ENCODE peak calls at places on chromosome 13, in seven cellular contexts. J is pancreas; U is colonic mucosa; O is CD8-positive, alpha-beta T cell; D is fibroblast of lung; X is sigmoid colon; G is GM06990. C is an unnamed sample.

GRCh38 chr13:28267495-28267894 is 129.2 kb downstream of the PAN3 start:
- DNase-seq in X (no peak), G (no peak), D (no peak), U (no peak), O (no peak), J (no peak), C (no peak)

GRCh38 chr13:68173111-68173510 is 943.0 kb upstream of the PCDH9 start:
- DNase-seq in U (no peak), G (no peak), D (no peak), O (no peak), X (no peak), J (no peak), C (no peak)

GRCh38 chr13:104106705-104107393 is 1040.6 kb upstream of the SLC10A2 start:
- DNase-seq in X (no peak), G (no peak), D (no peak), J (no peak), U (no peak), O (no peak), C (no peak)

GRCh38 chr13:113990321-113990837 is 16.5 kb upstream of the C13orf46 start:
- DNase-seq in U (no peak), O (no peak), D (no peak), X (peak; percentile 48), G (no peak), J (no peak), C (no peak)

GRCh38 chr13:57633950-57634828 is 2.6 kb downstream of the PCDH17 start:
- DNase-seq in X (peak; percentile 61), O (no peak), D (no peak), J (peak; percentile 15), G (no peak), U (no peak), C (no peak)

GRCh38 chr13:114315074-114315785 is 927 bp downstream of the CHAMP1 start:
- DNase-seq in J (no peak), D (no peak), G (no peak), U (peak; percentile 8), X (no peak), O (no peak), C (no peak)

GRCh38 chr13:50228527-50228926 is 213.3 kb downstream of the KCNRG start:
- DNase-seq in O (no peak), U (no peak), D (no peak), J (no peak), G (no peak), X (no peak), C (no peak)

GRCh38 chr13:83568019-83568418 is 314.3 kb downstream of the SLITRK1 start:
- DNase-seq in J (no peak), D (no peak), O (no peak), G (no peak), X (no peak), U (no peak), C (no peak)

GRCh38 chr13:91078093-91078679 is 269.3 kb upstream of the MIR17HG start:
- DNase-seq in D (peak; percentile 29), G (peak; percentile 6), J (no peak), O (no peak), X (no peak), U (no peak), C (no peak)

GRCh38 chr13:75533866-75534265 is 3.8 kb downstream of the COMMD6 start:
- DNase-seq in D (no peak), U (no peak), X (no peak), O (no peak), G (no peak), J (no peak), C (no peak)

GRCh38 chr13:79190932-79191331 is 215.1 kb downstream of the RBM26 start:
- DNase-seq in U (no peak), O (no peak), X (no peak), J (no peak), G (peak; percentile 37), D (no peak), C (no peak)

GRCh38 chr13:54913668-54914067 is 1885.1 kb downstream of the OLFM4 start:
- DNase-seq in G (no peak), D (no peak), O (no peak), X (no peak), J (no peak), U (no peak), C (no peak)

GRCh38 chr13:98364648-98365047 is 187.6 kb upstream of the RNF113B start:
- DNase-seq in J (no peak), D (no peak), G (no peak), O (no peak), U (no peak), X (no peak), C (no peak)

GRCh38 chr13:23610187-23610576 is 40.0 kb downstream of the TNFRSF19 start:
- DNase-seq in O (no peak), G (peak; percentile 36), X (no peak), U (no peak), D (peak; percentile 51), J (no peak), C (no peak)

GRCh38 chr13:102323505-102323904 is 78.3 kb downstream of the FGF14 start:
- DNase-seq in U (no peak), X (no peak), D (no peak), O (no peak), G (no peak), J (no peak), C (no peak)

GRCh38 chr13:46495647-46496046 is 57.3 kb upstream of the LRCH1 start:
- DNase-seq in G (no peak), X (no peak), U (no peak), J (no peak), D (no peak), O (no peak), C (no peak)

GRCh38 chr13:52933547-52934167 is 85.2 kb upstream of the PCDH8 start:
- DNase-seq in X (no peak), G (no peak), D (no peak), O (no peak), U (no peak), J (no peak), C (no peak)

GRCh38 chr13:31029129-31029528 is 96.7 kb downstream of the TEX26 start:
- DNase-seq in J (no peak), O (no peak), X (no peak), U (no peak), G (no peak), D (no peak), C (no peak)

GRCh38 chr13:43072394-43072793 is 49.0 kb downstream of the DNAJC15 start:
- DNase-seq in J (no peak), O (no peak), X (peak; percentile 73), G (no peak), U (no peak), D (peak; percentile 51), C (no peak)

GRCh38 chr13:113044431-113045114 is 61.0 kb upstream of the F7 start:
- DNase-seq in D (no peak), X (no peak), U (no peak), G (no peak), O (no peak), J (no peak), C (no peak)

DNA sequence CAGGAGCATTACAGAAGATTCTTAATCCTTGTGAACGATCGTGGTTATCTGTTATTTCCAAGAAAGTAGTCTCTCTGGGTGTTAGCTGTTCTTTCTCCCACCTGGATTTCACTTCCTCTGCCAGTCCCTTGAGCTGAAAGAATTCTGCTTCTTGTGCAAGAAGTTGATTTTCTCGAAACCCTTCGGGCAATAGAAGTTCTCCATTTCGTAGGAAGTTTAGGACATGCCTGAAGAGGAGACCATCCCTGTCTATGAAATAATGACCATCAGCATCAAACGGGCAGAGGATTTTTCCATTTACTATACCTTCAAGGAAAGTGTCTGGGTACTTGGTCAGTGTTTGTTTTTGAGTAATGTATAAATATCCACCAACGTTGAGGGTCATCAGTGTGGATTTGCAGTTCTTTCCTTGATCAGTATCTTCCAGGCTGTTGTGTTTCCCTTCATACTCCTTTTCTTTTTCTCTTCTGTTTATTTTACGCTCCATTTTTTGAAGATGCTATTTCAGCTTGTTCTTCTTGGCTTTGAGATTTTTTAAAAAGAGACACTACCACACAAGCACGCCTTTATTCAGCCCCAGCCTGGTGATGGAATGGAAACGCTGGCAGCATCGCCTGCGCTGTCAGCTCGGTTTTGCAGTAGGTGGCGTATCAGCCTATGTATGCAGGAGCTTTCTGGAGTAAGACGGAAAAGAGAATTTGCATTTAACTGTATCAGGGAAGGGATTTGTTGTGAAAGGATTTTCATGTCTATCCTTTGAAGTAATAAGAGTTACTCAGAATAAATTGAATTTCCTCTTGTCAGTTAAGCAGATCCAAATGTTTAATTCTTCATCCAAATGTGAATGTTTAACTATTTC is 6.5 kb downstream of the KCTD4 start:
- DNase-seq in U (no peak), D (peak; percentile 65), X (peak; percentile 81), O (no peak), G (no peak), J (peak; percentile 21), C (peak; percentile 31)
- TF ChIP-seq CTCF in U (no peak), D (peak; percentile 68), X (peak; percentile 56), O (no peak), G (no peak), J (no peak), C (peak; percentile 78)

GRCh38 chr13:36453518-36453917 is 21.2 kb downstream of the CCNA1 start:
- DNase-seq in D (no peak), O (no peak), J (no peak), U (no peak), X (no peak), G (no peak), C (no peak)
- TF ChIP-seq CTCF in D (peak; percentile 16), O (no peak), J (no peak), U (no peak), X (no peak), G (peak; percentile 24), C (peak; percentile 15)

GRCh38 chr13:111531505-111531904 is 211.1 kb downstream of the TEX29 start:
- DNase-seq in D (peak; percentile 20), G (no peak), O (no peak), J (peak; percentile 53), U (no peak), X (no peak), C (no peak)
- TF ChIP-seq CTCF in D (no peak), G (no peak), O (no peak), J (no peak), U (no peak), X (no peak), C (no peak)

GRCh38 chr13:84651288-84651687 is 769.0 kb upstream of the SLITRK1 start:
- DNase-seq in U (no peak), J (peak; percentile 23), D (peak; percentile 80), G (no peak), O (no peak), X (no peak), C (no peak)

GRCh38 chr13:84653915-84654534 is 771.8 kb upstream of the SLITRK1 start:
- DNase-seq in J (no peak), D (no peak), O (no peak), X (no peak), U (no peak), G (no peak), C (no peak)

GRCh38 chr13:84645196-84646071 is 763.2 kb upstream of the SLITRK1 start:
- DNase-seq in U (no peak), D (no peak), J (peak; percentile 12), G (no peak), X (no peak), O (no peak), C (peak; percentile 34)

GRCh38 chr13:84649853-84650252 is 767.6 kb upstream of the SLITRK1 start:
- DNase-seq in D (no peak), U (no peak), J (no peak), O (no peak), X (no peak), G (no peak), C (no peak)

DNA sequence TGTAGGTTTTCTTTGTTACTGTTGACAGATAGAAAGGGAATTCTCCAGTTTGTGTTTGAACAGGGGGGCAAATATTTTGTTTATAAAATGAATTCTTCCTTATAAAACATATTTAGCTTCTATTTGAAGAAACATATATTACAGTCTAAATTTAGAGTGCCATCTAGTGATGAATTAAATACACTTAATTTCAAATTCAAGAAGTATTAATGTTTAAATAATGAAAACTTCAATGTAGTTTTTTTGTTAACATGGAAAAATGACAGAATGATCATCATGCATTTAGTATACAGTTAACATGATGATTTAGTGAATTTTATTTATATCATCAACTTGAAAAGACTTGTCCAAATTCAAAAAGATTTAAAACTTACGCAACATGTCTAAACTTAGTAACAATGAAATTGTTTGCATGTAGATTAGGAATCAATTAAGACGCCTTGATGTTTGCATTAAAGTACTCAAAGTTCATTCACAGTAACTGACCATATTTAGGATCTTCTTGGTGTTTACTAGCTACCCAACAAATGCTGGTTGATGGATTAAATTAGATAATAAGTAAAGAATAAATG is 765.9 kb upstream of the SLITRK1 start:
- DNase-seq in O (no peak), D (peak; percentile 27), U (no peak), X (no peak), G (no peak), J (no peak), C (no peak)
- TF ChIP-seq CTCF in O (no peak), D (no peak), U (no peak), X (no peak), G (no peak), J (no peak), C (no peak)